ENCODE peak calls at places on chromosomes 12 and 14, in ten cellular contexts. V is WTC11; U is CD8-positive, alpha-beta T cell; G is mucosa of descending colon; P is stomach; N is A549; L is left ventricle myocardium inferior; T is mesothelial cell of epicardium; C is HL-60; D is AG09309. M is an unnamed sample.

GRCh38 chr12:22447223-22447622 is 97.1 kb downstream of the C2CD5 start:
- DNase-seq in V (no peak), U (no peak), G (no peak), P (no peak), N (no peak), L (no peak), T (no peak), C (no peak), D (no peak), M (no peak)

GRCh38 chr14:58772814-58773620 is 135.3 kb downstream of the DACT1 start:
- DNase-seq in V (no peak), U (no peak), G (no peak), P (no peak), N (no peak), L (no peak), T (no peak), C (no peak), D (no peak), M (no peak)

GRCh38 chr12:89448526-89448925 is 76.1 kb downstream of the GALNT4 start:
- DNase-seq in V (no peak), U (no peak), G (no peak), P (no peak), N (no peak), L (no peak), T (no peak), C (no peak), D (no peak), M (no peak)

GRCh38 chr12:77615331-77615730 is 215.4 kb upstream of the NAV3 start:
- DNase-seq in V (peak), U (no peak), G (no peak), P (no peak), N (peak), L (no peak), T (no peak), C (no peak), D (no peak), M (no peak)

GRCh38 chr12:130770413-130771028 is 54.4 kb upstream of the RIMBP2 start:
- DNase-seq in V (no peak), U (no peak), G (no peak), P (no peak), N (no peak), L (no peak), T (no peak), C (no peak), D (no peak), M (no peak)

GRCh38 chr14:32939254-32940065 is 781 bp downstream of the NPAS3 start:
- DNase-seq in V (peak), U (no peak), G (peak), P (peak), N (no peak), L (peak), T (peak), C (no peak), D (no peak), M (peak)

GRCh38 chr12:50017047-50017446 is 8.2 kb downstream of the RACGAP1 start:
- DNase-seq in V (no peak), U (no peak), G (no peak), P (peak), N (no peak), L (no peak), T (no peak), C (no peak), D (peak), M (peak)

GRCh38 chr12:64104376-64104775 is 117.7 kb downstream of the KICS2 start:
- DNase-seq in V (no peak), U (no peak), G (no peak), P (no peak), N (no peak), L (no peak), T (no peak), C (no peak), D (no peak), M (peak)

GRCh38 chr12:106780010-106780625 is 5.6 kb downstream of the RIC8B start:
- DNase-seq in V (no peak), U (no peak), G (no peak), P (no peak), N (peak), L (no peak), T (no peak), C (no peak), D (no peak), M (no peak)

GRCh38 chr12:66302827-66303169 is 505 bp downstream of the HELB start:
- DNase-seq in V (no peak), U (no peak), G (no peak), P (no peak), N (no peak), L (no peak), T (no peak), C (no peak), D (no peak), M (no peak)
- TF ChIP-seq CTCF in V (no peak), U (no peak), G (no peak), P (no peak), N (no peak), L (no peak), T (no peak), C (no peak), D (no peak), M (no peak)

GRCh38 chr12:116426391-116427136 is 132.6 kb upstream of the MAP1LC3B2 start:
- DNase-seq in V (peak), U (no peak), G (no peak), P (no peak), N (peak), L (peak), T (peak), C (no peak), D (peak), M (peak)
- TF ChIP-seq CTCF in V (no peak), U (no peak), G (no peak), P (no peak), N (peak), L (peak), T (no peak), C (no peak), D (peak), M (peak)

GRCh38 chr12:40107803-40108620 is 2.1 kb upstream of the SLC2A13 start:
- DNase-seq in V (no peak), U (no peak), G (peak), P (no peak), N (no peak), L (no peak), T (no peak), C (no peak), D (no peak), M (peak)
- TF ChIP-seq CTCF in V (no peak), U (peak), G (no peak), P (no peak), N (no peak), L (peak), T (peak), C (no peak), D (no peak), M (no peak)

GRCh38 chr12:6233121-6233971 is 33.1 kb downstream of the CD9 start:
- DNase-seq in V (no peak), U (no peak), G (peak), P (no peak), N (no peak), L (no peak), T (no peak), C (peak), D (no peak), M (no peak)
- TF ChIP-seq CTCF in V (no peak), U (no peak), G (no peak), P (no peak), N (no peak), L (no peak), T (no peak), C (no peak), D (no peak), M (peak)

GRCh38 chr14:25411933-25412757 is 362.2 kb upstream of the STXBP6 start:
- DNase-seq in V (peak), U (no peak), G (no peak), P (no peak), N (peak), L (no peak), T (no peak), C (no peak), D (no peak), M (no peak)

DNA sequence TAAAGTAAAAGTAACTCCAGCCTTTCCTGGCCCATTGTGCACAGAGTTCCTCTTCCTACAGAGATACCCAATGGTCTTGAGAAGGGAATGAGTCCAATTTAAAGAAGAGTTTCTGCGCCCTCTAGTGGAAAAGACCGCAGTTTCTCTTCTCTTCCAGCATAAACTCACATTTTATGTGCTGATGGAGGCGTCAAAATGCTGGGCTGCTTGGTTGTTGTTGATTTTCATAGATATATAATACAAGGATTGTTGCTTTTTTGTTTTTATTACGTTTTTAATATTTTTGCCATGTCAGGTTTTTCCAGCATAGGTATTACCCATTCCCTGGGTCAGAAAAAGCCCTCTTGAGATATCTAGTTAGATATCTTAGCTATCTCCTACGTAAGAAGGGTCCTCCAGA is 356.9 kb upstream of the STXBP6 start:
- DNase-seq in V (peak), U (no peak), G (no peak), P (no peak), N (peak), L (no peak), T (no peak), C (peak), D (peak), M (peak)
- TF ChIP-seq CTCF in V (peak), U (no peak), G (peak), P (no peak), N (peak), L (peak), T (peak), C (peak), D (peak), M (peak)

DNA sequence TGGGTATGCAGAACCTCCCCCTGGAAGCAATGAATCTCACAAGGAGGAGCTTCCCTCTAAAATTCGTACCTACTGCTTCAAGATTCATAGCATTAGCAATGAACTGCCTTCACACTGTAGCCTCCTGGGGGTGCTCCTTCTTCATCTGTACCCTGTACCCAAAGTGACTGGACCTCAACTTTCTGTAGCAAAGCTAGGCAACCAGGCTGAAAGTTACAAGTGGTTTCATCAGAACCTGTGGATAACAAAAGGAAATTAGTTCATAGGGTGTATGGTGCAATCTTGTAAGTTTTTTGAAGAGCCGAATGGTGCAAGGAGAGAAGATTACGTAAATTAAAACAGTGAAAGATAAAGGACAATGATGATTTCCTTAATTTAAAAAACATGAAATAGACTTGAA is 1541.7 kb upstream of the FLRT2 start:
- DNase-seq in V (no peak), U (no peak), G (no peak), P (no peak), N (no peak), L (no peak), T (no peak), C (peak), D (no peak), M (peak)
- TF ChIP-seq CTCF in V (no peak), U (no peak), G (no peak), P (no peak), N (no peak), L (peak), T (no peak), C (peak), D (no peak), M (peak)

M was measured in cardiac muscle cell.